ENCODE peak calls at places on chromosomes 12 and 14, in six cellular contexts. M is IMR-90, Y is mesendoderm, S is H9, V is neuronal stem cell, A is H1. J is an unnamed sample.

GRCh38 chr12:54385251-54385914 is 850 bp upstream of the ZNF385A start:
- DNase-seq in M (no peak), Y (peak; percentile 56), S (peak; percentile 63), V (no peak), A (no peak), J (no peak)

GRCh38 chr12:32049956-32050355 is 56.7 kb upstream of the BICD1 start:
- DNase-seq in M (peak; percentile 56), Y (no peak), S (no peak), V (no peak), A (no peak), J (peak; percentile 82)

GRCh38 chr12:18651525-18651924 is 86.3 kb downstream of the PLCZ1 start:
- DNase-seq in M (no peak), Y (no peak), S (no peak), V (no peak), A (no peak), J (no peak)

GRCh38 chr14:105281354-105282097 is 19.3 kb downstream of the BRF1 start:
- DNase-seq in M (peak; percentile 83), Y (peak; percentile 72), S (no peak), V (peak; percentile 37), A (no peak), J (peak; percentile 84)

GRCh38 chr14:45135659-45136314 is at the start of gene FANCM:
- DNase-seq in M (peak; percentile 98), Y (peak; percentile 99), S (peak; percentile 95), V (peak; percentile 96), A (peak; percentile 91), J (peak; percentile 98)

GRCh38 chr12:56724660-56724988 is 475 bp downstream of the NACA start:
- DNase-seq in M (no peak), Y (no peak), S (no peak), V (peak; percentile 12), A (no peak), J (peak; percentile 24)

GRCh38 chr14:61601923-61602732 is 93.2 kb upstream of the HIF1A start:
- DNase-seq in M (no peak), Y (peak; percentile 62), S (no peak), V (no peak), A (no peak), J (no peak)

GRCh38 chr14:50397461-50398196 is 948 bp upstream of the CDKL1 start:
- DNase-seq in M (no peak), Y (no peak), S (no peak), V (no peak), A (no peak), J (no peak)

GRCh38 chr12:82996168-82996812 is 309.6 kb downstream of the TMTC2 start:
- DNase-seq in M (no peak), Y (no peak), S (no peak), V (no peak), A (no peak), J (no peak)

GRCh38 chr14:99229654-99230215 is 42.3 kb downstream of the BCL11B start:
- DNase-seq in M (no peak), Y (no peak), S (no peak), V (no peak), A (no peak), J (no peak)

GRCh38 chr12:91538418-91538817 is 355.8 kb upstream of the DCN start:
- DNase-seq in M (no peak), Y (no peak), S (no peak), V (no peak), A (no peak), J (no peak)

GRCh38 chr12:68918960-68919359 is 14.0 kb downstream of the CPM start:
- DNase-seq in M (no peak), Y (no peak), S (no peak), V (no peak), A (no peak), J (no peak)

GRCh38 chr12:30985814-30986452 is 59.4 kb downstream of the TSPAN11 start:
- DNase-seq in M (peak; percentile 40), Y (peak; percentile 70), S (peak; percentile 85), V (peak; percentile 38), A (peak; percentile 44), J (peak; percentile 57)

GRCh38 chr12:70853326-70853725 is 67.2 kb downstream of the PTPRR start:
- DNase-seq in M (peak; percentile 1), Y (no peak), S (no peak), V (no peak), A (no peak), J (peak; percentile 29)

GRCh38 chr14:87522575-87522974 is 470.4 kb downstream of the GALC start:
- DNase-seq in M (no peak), Y (peak; percentile 89), S (peak; percentile 80), V (no peak), A (peak; percentile 31), J (no peak)

GRCh38 chr14:58071341-58071740 is 80.7 kb downstream of the ARMH4 start:
- DNase-seq in M (no peak), Y (no peak), S (no peak), V (no peak), A (no peak), J (no peak)

GRCh38 chr14:95514131-95515079 is 2.0 kb downstream of the SYNE3 start:
- DNase-seq in M (no peak), Y (peak; percentile 92), S (peak; percentile 58), V (no peak), A (no peak), J (no peak)

GRCh38 chr12:19576421-19576925 is 137.2 kb downstream of the AEBP2 start:
- DNase-seq in M (peak; percentile 76), Y (no peak), S (no peak), V (no peak), A (no peak), J (peak; percentile 36)

GRCh38 chr14:77707355-77707723 is 484 bp downstream of the ALKBH1 start:
- DNase-seq in M (peak; percentile 63), Y (peak; percentile 51), S (no peak), V (peak; percentile 14), A (no peak), J (peak; percentile 71)

GRCh38 chr12:32273063-32273521 is 126.3 kb upstream of the FGD4 start:
- DNase-seq in M (peak; percentile 90), Y (no peak), S (no peak), V (no peak), A (no peak), J (no peak)

GRCh38 chr14:74478996-74479635 is 14.0 kb downstream of the NPC2 start:
- DNase-seq in M (peak; percentile 42), Y (peak; percentile 75), S (no peak), V (peak; percentile 56), A (no peak), J (peak; percentile 34)

GRCh38 chr12:62715086-62715786 is 219.7 kb downstream of the PPM1H start:
- DNase-seq in M (no peak), Y (no peak), S (no peak), V (peak; percentile 50), A (no peak), J (no peak)

GRCh38 chr14:64636208-64636979 is 67.8 kb upstream of the PLEKHG3 start:
- DNase-seq in M (peak; percentile 67), Y (peak; percentile 82), S (peak; percentile 82), V (peak; percentile 63), A (peak; percentile 53), J (peak; percentile 73)

GRCh38 chr12:28027947-28028724 is 55.6 kb upstream of the PTHLH start:
- DNase-seq in M (peak; percentile 45), Y (no peak), S (no peak), V (no peak), A (no peak), J (no peak)

GRCh38 chr14:96077983-96078686 is 39.0 kb downstream of the C14orf132 start:
- DNase-seq in M (no peak), Y (no peak), S (no peak), V (no peak), A (no peak), J (no peak)

GRCh38 chr14:39038542-39038941 is 64.5 kb downstream of the SEC23A start:
- DNase-seq in M (no peak), Y (no peak), S (no peak), V (no peak), A (no peak), J (no peak)

GRCh38 chr14:95346820-95347219 is 27.1 kb upstream of the CLMN start:
- DNase-seq in M (no peak), Y (peak; percentile 97), S (peak; percentile 74), V (no peak), A (no peak), J (no peak)

GRCh38 chr14:37047226-37047625 is 125.2 kb downstream of the SLC25A21 start:
- DNase-seq in M (no peak), Y (no peak), S (no peak), V (no peak), A (no peak), J (no peak)

GRCh38 chr14:67536087-67536486 is 3.0 kb downstream of the PLEKHH1 start:
- DNase-seq in M (no peak), Y (no peak), S (no peak), V (no peak), A (no peak), J (no peak)

DNA sequence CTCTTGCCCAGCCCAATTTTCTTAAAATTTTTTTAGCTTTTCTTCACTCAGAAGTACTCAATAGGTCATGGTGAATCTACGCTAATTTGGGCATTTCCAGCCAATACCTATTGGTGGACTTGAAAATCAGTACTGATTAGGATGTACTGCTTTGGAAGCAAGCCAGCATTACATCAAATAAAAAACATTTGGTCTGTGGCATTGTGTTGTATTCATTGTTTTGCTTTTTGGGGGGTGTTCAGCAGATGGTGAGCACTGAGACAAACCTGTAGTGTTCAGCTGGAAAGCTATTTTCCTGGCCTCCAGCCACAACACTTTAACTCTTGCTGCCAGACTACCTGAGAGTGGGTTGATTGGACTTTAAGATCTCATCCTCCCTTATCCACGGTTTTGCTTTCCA is 4.0 kb downstream of the MAPKAPK5 start:
- DNase-seq in M (no peak), Y (no peak), S (no peak), V (no peak), A (no peak), J (no peak)
- H2BK15ac ChIP-seq in M (no peak overlapping the region), Y (no peak overlapping the region), S (no peak overlapping the region), V (no peak overlapping the region), A (no peak overlapping the region), J (no peak overlapping the region)

GRCh38 chr12:121060149-121061001 is 21.3 kb upstream of the OASL start:
- DNase-seq in M (peak; percentile 33), Y (peak; percentile 81), S (peak; percentile 83), V (peak; percentile 29), A (peak; percentile 17), J (peak; percentile 82)
- H3K9ac ChIP-seq in M (peak overlapping the region; percentile 1), Y (peak overlapping the region; percentile 58), S (no peak overlapping the region), V (no peak overlapping the region), A (no peak overlapping the region), J (peak overlapping the region; percentile 94)

DNA sequence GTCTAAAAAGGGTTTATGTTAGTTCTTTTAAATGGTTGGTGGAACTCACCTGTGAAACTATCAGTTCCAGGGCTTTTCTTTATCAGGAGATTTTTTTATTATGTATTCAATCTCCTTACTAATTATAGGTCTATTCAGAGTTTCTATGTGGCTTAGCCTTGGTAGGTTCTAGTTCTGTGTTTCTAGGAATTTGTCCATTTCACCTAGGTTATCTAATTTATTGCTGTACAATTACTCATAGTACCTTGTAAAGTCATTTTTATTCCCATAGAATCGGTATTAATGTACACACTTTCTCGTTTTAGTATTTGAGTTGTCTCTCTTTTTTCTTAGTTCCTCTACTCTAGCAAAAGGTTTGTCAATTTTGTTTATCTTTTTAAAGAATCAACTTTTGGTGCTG is 59.0 kb downstream of the BORCS5 start:
- DNase-seq in M (no peak), Y (no peak), S (no peak), V (no peak), A (no peak), J (no peak)
- H3K4me2 ChIP-seq in M (no peak overlapping the region), Y (no peak overlapping the region), S (no peak overlapping the region), V (no peak overlapping the region), A (no peak overlapping the region), J (no peak overlapping the region)

DNA sequence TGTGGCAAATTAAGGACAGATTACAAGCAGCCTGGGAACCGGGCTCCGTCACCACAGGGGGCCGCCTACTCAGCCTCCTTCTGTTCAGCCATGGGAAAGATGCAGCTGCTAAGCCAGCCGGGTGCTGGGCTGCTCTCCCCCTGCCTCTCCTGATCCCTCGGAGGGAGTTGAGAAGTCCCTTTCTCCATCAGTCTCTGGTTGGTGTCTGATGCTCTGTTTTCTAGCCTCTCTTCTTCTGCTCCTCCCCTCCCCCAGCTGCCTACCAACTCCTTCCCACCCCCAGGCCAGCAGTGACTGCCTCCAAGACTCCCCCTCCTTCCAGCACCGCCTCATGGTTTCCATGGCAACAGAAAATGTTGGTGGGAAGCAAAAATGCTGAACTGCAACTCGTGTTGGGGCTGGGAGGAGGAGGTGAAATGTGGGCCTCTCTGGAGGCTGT is 486.7 kb downstream of the APAF1 start:
- DNase-seq in M (no peak), Y (peak; percentile 91), S (peak; percentile 89), V (peak; percentile 76), A (peak; percentile 51), J (no peak)
- H2BK15ac ChIP-seq in M (no peak overlapping the region), Y (no peak overlapping the region), S (no peak overlapping the region), V (no peak overlapping the region), A (no peak overlapping the region), J (no peak overlapping the region)

J was measured in mesenchymal stem cell.